ENCODE peak calls at places on chromosomes 6 and 20, in eight cellular contexts. H, U, P, T, Q, L, Z and C are unnamed samples.

GRCh38 chr6:21992178-21992967 is 304.5 kb downstream of the PRL start:
- DNase-seq in H (no peak), U (no peak), P (peak), T (no peak), Q (no peak), L (no peak), Z (no peak), C (no peak)

GRCh38 chr6:166760288-166760687 is 133.2 kb upstream of the RPS6KA2 start:
- DNase-seq in H (no peak), U (no peak), P (no peak), T (no peak), Q (no peak), L (no peak), Z (no peak), C (no peak)

GRCh38 chr20:47654370-47654769 is 130.9 kb downstream of the SULF2 start:
- DNase-seq in H (no peak), U (no peak), P (no peak), T (no peak), Q (no peak), L (no peak), Z (no peak), C (no peak)

GRCh38 chr6:160031442-160031841 is 62.6 kb downstream of the IGF2R start:
- DNase-seq in H (no peak), U (no peak), P (no peak), T (no peak), Q (no peak), L (no peak), Z (no peak), C (peak)

GRCh38 chr6:21598662-21599061 is 5.1 kb downstream of the SOX4 start:
- DNase-seq in H (peak), U (no peak), P (no peak), T (no peak), Q (no peak), L (no peak), Z (no peak), C (no peak)

GRCh38 chr20:60255866-60256265 is 297.6 kb downstream of the CDH26 start:
- DNase-seq in H (no peak), U (no peak), P (no peak), T (no peak), Q (no peak), L (no peak), Z (no peak), C (no peak)

GRCh38 chr20:37238426-37238825 is 23.2 kb downstream of the GHRH start:
- DNase-seq in H (no peak), U (no peak), P (no peak), T (peak), Q (no peak), L (no peak), Z (no peak), C (no peak)

GRCh38 chr6:90219168-90219985 is 77.3 kb downstream of the BACH2 start:
- DNase-seq in H (no peak), U (peak), P (peak), T (peak), Q (peak), L (no peak), Z (peak), C (no peak)

GRCh38 chr6:138499303-138499991 is at the start of gene NHSL1:
- DNase-seq in H (peak), U (no peak), P (peak), T (peak), Q (no peak), L (no peak), Z (no peak), C (peak)

GRCh38 chr6:39430446-39430845 is 107.9 kb upstream of the KCNK16 start:
- DNase-seq in H (no peak), U (no peak), P (no peak), T (no peak), Q (no peak), L (no peak), Z (no peak), C (no peak)

GRCh38 chr6:116090251-116090650 is 10.4 kb upstream of the NT5DC1 start:
- DNase-seq in H (no peak), U (no peak), P (no peak), T (no peak), Q (no peak), L (no peak), Z (no peak), C (peak)

GRCh38 chr6:116265081-116265829 is 11.4 kb upstream of the TSPYL4 start:
- DNase-seq in H (no peak), U (no peak), P (no peak), T (no peak), Q (peak), L (no peak), Z (no peak), C (no peak)

GRCh38 chr20:63264519-63264918 is 8.1 kb upstream of the ARFGAP1 start:
- DNase-seq in H (no peak), U (no peak), P (no peak), T (no peak), Q (no peak), L (no peak), Z (no peak), C (no peak)

GRCh38 chr20:43752561-43753301 is 25.9 kb upstream of the GTSF1L start:
- DNase-seq in H (peak), U (no peak), P (no peak), T (no peak), Q (no peak), L (no peak), Z (no peak), C (peak)

GRCh38 chr6:28090902-28091586 is 10.7 kb downstream of the ZNF165 start:
- DNase-seq in H (no peak), U (no peak), P (peak), T (no peak), Q (peak), L (no peak), Z (no peak), C (no peak)

GRCh38 chr6:124319410-124319809 is 515.7 kb downstream of the NKAIN2 start:
- DNase-seq in H (no peak), U (no peak), P (no peak), T (no peak), Q (no peak), L (no peak), Z (no peak), C (no peak)

GRCh38 chr20:32580970-32581838 is 3.9 kb downstream of the NOL4L start:
- DNase-seq in H (peak), U (no peak), P (no peak), T (no peak), Q (peak), L (no peak), Z (no peak), C (no peak)
- TF ChIP-seq CTCF in H (no peak), U (no peak), P (no peak), T (no peak), Q (no peak), L (no peak), Z (no peak), C (no peak)

GRCh38 chr6:105952326-105952725 is 133.8 kb upstream of the PRDM1 start:
- DNase-seq in H (no peak), U (no peak), P (no peak), T (no peak), Q (no peak), L (no peak), Z (no peak), C (no peak)
- H3K4me3 ChIP-seq in H (no peak), U (no peak), P (no peak), T (no peak), Q (no peak), L (no peak), Z (no peak), C (no peak)

DNA sequence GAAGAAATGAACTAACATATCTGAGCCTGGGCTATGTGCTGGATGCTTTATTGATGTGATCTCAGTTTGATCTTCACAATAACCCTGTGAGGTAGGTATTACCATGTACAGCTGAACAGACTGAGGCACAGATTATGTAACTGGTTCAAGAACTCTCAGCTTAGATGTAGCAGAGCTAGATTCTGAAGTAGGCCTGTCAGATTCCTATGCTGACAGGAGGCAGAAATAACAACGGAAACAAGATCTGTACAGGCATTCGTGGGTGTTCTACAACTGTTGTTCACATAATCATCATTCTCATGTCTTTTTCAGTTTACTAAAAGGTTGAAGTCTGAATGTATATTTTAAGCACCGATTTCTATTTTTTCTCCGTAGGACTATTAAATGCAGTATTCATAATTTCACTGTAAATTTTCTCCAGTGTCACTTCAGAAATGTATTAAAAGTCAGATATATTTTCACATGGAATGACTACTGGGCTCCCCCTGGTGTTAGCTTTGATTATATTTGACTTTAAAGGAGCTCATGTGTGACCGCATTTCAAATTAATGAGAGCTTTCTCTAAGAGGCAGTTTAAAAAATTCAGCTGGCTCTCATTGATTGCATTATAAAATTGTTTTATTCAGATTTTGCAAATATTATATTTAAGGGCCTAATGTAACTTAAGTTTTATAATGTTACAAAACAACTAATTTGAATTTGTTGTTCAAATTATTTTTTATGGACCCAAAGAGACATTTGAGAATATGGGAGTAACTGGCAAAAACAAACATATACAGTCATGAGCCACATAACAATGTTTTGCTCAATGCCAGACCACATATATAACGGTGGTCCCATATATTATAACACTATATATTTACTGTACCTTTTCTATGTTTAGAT is 36.4 kb upstream of the SLC17A4 start:
- DNase-seq in H (peak), U (no peak), P (peak), T (no peak), Q (peak), L (peak), Z (peak), C (no peak)
- TF ChIP-seq CTCF in H (peak), U (no peak), P (peak), T (peak), Q (peak), L (peak), Z (peak), C (peak)

GRCh38 chr20:574297-574942 is 30.8 kb upstream of the CSNK2A1 start:
- DNase-seq in H (no peak), U (no peak), P (no peak), T (no peak), Q (no peak), L (no peak), Z (no peak), C (no peak)
- H3K4me3 ChIP-seq in H (no peak), U (no peak), P (no peak), T (no peak), Q (no peak), L (no peak), Z (no peak), C (no peak)

GRCh38 chr20:54234991-54235390 is 27.1 kb downstream of the PFDN4 start:
- DNase-seq in H (no peak), U (no peak), P (no peak), T (no peak), Q (no peak), L (no peak), Z (no peak), C (no peak)
- TF ChIP-seq CTCF in H (no peak), U (no peak), P (no peak), T (no peak), Q (no peak), L (no peak), Z (no peak), C (no peak)

GRCh38 chr6:36983538-36983937 is 2.5 kb downstream of the MTCH1 start:
- DNase-seq in H (no peak), U (no peak), P (no peak), T (no peak), Q (no peak), L (no peak), Z (no peak), C (no peak)
- H3K4me3 ChIP-seq in H (no peak), U (no peak), P (no peak), T (no peak), Q (peak), L (no peak), Z (no peak), C (no peak)